ENCODE peak calls at places on chromosomes 2 and 18, in nine cellular contexts. One of them, this sample, is unnamed.

GRCh38 chr2:46309052-46309953 is 12.1 kb downstream of the EPAS1 start:
- DNase-seq in A549: no peak
- DNase-seq in K562: no peak
- DNase-seq in dorsolateral prefrontal cortex: no peak
- DNase-seq in gastrocnemius medialis: no peak
- DNase-seq in neural progenitor cell: no peak
- DNase-seq in kidney: no peak
- DNase-seq in ovary: no peak
- DNase-seq in GM12878: no peak
- DNase-seq in this sample: peak

GRCh38 chr2:120346667-120347358 is 877 bp downstream of the INHBB start:
- DNase-seq in A549: no peak
- DNase-seq in K562: no peak
- DNase-seq in dorsolateral prefrontal cortex: peak
- DNase-seq in gastrocnemius medialis: no peak
- DNase-seq in neural progenitor cell: peak
- DNase-seq in kidney: peak
- DNase-seq in ovary: peak
- DNase-seq in GM12878: no peak
- DNase-seq in this sample: peak

GRCh38 chr2:165539985-165540384 is 70.5 kb downstream of the CSRNP3 start:
- DNase-seq in A549: no peak
- DNase-seq in K562: no peak
- DNase-seq in dorsolateral prefrontal cortex: no peak
- DNase-seq in gastrocnemius medialis: no peak
- DNase-seq in neural progenitor cell: no peak
- DNase-seq in kidney: no peak
- DNase-seq in ovary: no peak
- DNase-seq in GM12878: no peak
- DNase-seq in this sample: no peak

GRCh38 chr2:119174216-119174992 is 15.9 kb upstream of the C1QL2 start:
- DNase-seq in A549: peak
- DNase-seq in K562: peak
- DNase-seq in dorsolateral prefrontal cortex: no peak
- DNase-seq in gastrocnemius medialis: no peak
- DNase-seq in neural progenitor cell: peak
- DNase-seq in kidney: no peak
- DNase-seq in ovary: no peak
- DNase-seq in GM12878: no peak
- DNase-seq in this sample: peak

GRCh38 chr2:164189851-164190250 is 431.4 kb downstream of the GRB14 start:
- DNase-seq in A549: no peak
- DNase-seq in K562: no peak
- DNase-seq in dorsolateral prefrontal cortex: no peak
- DNase-seq in gastrocnemius medialis: no peak
- DNase-seq in neural progenitor cell: no peak
- DNase-seq in kidney: no peak
- DNase-seq in ovary: no peak
- DNase-seq in GM12878: no peak
- DNase-seq in this sample: no peak

GRCh38 chr2:19818039-19818438 is 83.7 kb downstream of the TTC32 start:
- DNase-seq in A549: no peak
- DNase-seq in K562: no peak
- DNase-seq in dorsolateral prefrontal cortex: no peak
- DNase-seq in gastrocnemius medialis: no peak
- DNase-seq in neural progenitor cell: no peak
- DNase-seq in kidney: no peak
- DNase-seq in ovary: no peak
- DNase-seq in GM12878: no peak
- DNase-seq in this sample: no peak

GRCh38 chr2:10362898-10363195 is 60.1 kb downstream of the HPCAL1 start:
- DNase-seq in A549: no peak
- DNase-seq in K562: no peak
- DNase-seq in dorsolateral prefrontal cortex: no peak
- DNase-seq in gastrocnemius medialis: no peak
- DNase-seq in neural progenitor cell: no peak
- DNase-seq in kidney: no peak
- DNase-seq in ovary: no peak
- DNase-seq in GM12878: no peak
- DNase-seq in this sample: no peak

GRCh38 chr2:20449501-20450200 is 2.8 kb downstream of the RHOB start:
- DNase-seq in A549: peak
- DNase-seq in K562: no peak
- DNase-seq in dorsolateral prefrontal cortex: no peak
- DNase-seq in gastrocnemius medialis: peak
- DNase-seq in neural progenitor cell: no peak
- DNase-seq in kidney: peak
- DNase-seq in ovary: no peak
- DNase-seq in GM12878: no peak
- DNase-seq in this sample: no peak

GRCh38 chr18:75544496-75544895 is 117.0 kb upstream of the SMIM21 start:
- DNase-seq in A549: no peak
- DNase-seq in K562: no peak
- DNase-seq in dorsolateral prefrontal cortex: no peak
- DNase-seq in gastrocnemius medialis: no peak
- DNase-seq in neural progenitor cell: no peak
- DNase-seq in kidney: no peak
- DNase-seq in ovary: no peak
- DNase-seq in GM12878: no peak
- DNase-seq in this sample: peak

GRCh38 chr18:35582310-35582682 is 756 bp downstream of the GALNT1 start:
- DNase-seq in A549: no peak
- DNase-seq in K562: peak
- DNase-seq in dorsolateral prefrontal cortex: no peak
- DNase-seq in gastrocnemius medialis: no peak
- DNase-seq in neural progenitor cell: no peak
- DNase-seq in kidney: no peak
- DNase-seq in ovary: no peak
- DNase-seq in GM12878: no peak
- DNase-seq in this sample: no peak

GRCh38 chr2:44836174-44836573 is 105.3 kb upstream of the SIX3 start:
- DNase-seq in A549: no peak
- DNase-seq in K562: no peak
- DNase-seq in dorsolateral prefrontal cortex: no peak
- DNase-seq in gastrocnemius medialis: no peak
- DNase-seq in neural progenitor cell: no peak
- DNase-seq in kidney: no peak
- DNase-seq in ovary: no peak
- DNase-seq in GM12878: peak
- DNase-seq in this sample: no peak

GRCh38 chr18:68925268-68925667 is 127.4 kb downstream of the CCDC102B start:
- DNase-seq in A549: no peak
- DNase-seq in K562: no peak
- DNase-seq in dorsolateral prefrontal cortex: no peak
- DNase-seq in gastrocnemius medialis: no peak
- DNase-seq in neural progenitor cell: peak
- DNase-seq in kidney: no peak
- DNase-seq in ovary: no peak
- DNase-seq in GM12878: no peak
- DNase-seq in this sample: peak
- TF ChIP-seq CTCF in A549: no peak
- TF ChIP-seq CTCF in K562: no peak
- TF ChIP-seq CTCF in dorsolateral prefrontal cortex: no peak
- TF ChIP-seq CTCF in gastrocnemius medialis: no peak
- TF ChIP-seq CTCF in neural progenitor cell: peak
- TF ChIP-seq CTCF in kidney: peak
- TF ChIP-seq CTCF in ovary: no peak
- TF ChIP-seq CTCF in GM12878: peak
- TF ChIP-seq CTCF in this sample: peak

DNA sequence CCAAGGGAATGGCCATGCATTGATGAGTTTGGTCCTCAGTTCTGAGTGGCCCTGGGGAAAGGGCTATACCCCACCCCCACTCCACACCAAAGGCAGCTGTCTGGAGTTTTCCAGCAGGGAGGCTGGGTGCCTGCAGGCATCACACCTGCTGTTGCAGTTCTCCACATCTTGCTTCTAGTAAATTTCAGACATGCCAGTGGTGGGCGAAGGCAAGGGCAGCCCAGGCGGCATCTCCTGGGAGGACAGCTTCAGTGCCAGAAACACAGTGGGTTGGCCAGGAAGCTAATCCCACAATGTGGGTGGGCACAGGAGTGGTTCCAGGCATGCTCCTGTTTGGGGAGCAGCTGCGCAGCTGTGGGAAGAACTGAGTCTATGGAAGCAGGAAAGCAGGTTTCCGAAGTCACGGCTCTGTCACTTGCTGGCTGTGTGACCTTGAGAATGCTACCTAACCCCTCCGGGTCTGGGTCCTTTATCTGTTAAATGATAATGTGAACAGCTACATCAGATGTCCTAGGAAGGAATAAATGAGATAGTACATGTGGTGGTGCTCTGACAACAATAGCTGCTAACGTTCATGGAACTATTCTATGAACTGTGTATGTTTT is 84.6 kb upstream of the SPTBN1 start:
- DNase-seq in A549: no peak
- DNase-seq in K562: no peak
- DNase-seq in dorsolateral prefrontal cortex: peak
- DNase-seq in gastrocnemius medialis: no peak
- DNase-seq in neural progenitor cell: no peak
- DNase-seq in kidney: no peak
- DNase-seq in ovary: no peak
- DNase-seq in GM12878: no peak
- DNase-seq in this sample: no peak
- H3K4me3 ChIP-seq in A549: no peak
- H3K4me3 ChIP-seq in K562: no peak
- H3K4me3 ChIP-seq in dorsolateral prefrontal cortex: no peak
- H3K4me3 ChIP-seq in gastrocnemius medialis: no peak
- H3K4me3 ChIP-seq in neural progenitor cell: no peak
- H3K4me3 ChIP-seq in kidney: no peak
- H3K4me3 ChIP-seq in ovary: no peak
- H3K4me3 ChIP-seq in GM12878: no peak
- H3K4me3 ChIP-seq in this sample: no peak

DNA sequence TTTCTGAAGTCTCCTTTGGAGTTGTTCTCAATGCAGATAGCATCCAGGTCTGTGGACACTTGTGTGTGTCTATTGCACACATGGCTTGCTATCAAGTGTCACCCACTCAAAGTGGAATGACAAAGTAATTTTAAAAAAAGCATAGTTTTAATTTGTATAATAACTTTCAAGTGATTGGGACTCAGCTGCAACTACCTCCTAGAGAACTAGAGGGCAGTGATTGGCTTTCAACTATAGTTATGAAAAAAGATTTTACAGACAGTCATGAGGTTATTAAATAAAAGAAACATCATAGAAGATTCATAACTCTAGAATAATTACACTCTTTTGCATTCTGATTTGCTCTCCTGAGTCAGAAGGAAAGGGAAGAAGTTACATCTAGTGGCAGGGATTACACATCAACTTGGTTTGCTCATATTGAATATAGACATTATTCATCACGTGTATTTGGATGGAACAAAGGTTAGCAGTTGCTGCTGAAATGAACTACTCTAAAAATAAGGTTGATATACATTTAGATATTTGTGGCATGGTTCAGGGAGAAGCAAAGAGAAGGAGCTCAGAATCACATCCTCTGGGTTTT is 4.7 kb downstream of the GPR39 start:
- DNase-seq in A549: no peak
- DNase-seq in K562: no peak
- DNase-seq in dorsolateral prefrontal cortex: no peak
- DNase-seq in gastrocnemius medialis: no peak
- DNase-seq in neural progenitor cell: no peak
- DNase-seq in kidney: no peak
- DNase-seq in ovary: no peak
- DNase-seq in GM12878: no peak
- DNase-seq in this sample: peak
- TF ChIP-seq CTCF in A549: no peak
- TF ChIP-seq CTCF in K562: no peak
- TF ChIP-seq CTCF in dorsolateral prefrontal cortex: no peak
- TF ChIP-seq CTCF in gastrocnemius medialis: no peak
- TF ChIP-seq CTCF in neural progenitor cell: no peak
- TF ChIP-seq CTCF in kidney: no peak
- TF ChIP-seq CTCF in ovary: no peak
- TF ChIP-seq CTCF in GM12878: no peak
- TF ChIP-seq CTCF in this sample: no peak

DNA sequence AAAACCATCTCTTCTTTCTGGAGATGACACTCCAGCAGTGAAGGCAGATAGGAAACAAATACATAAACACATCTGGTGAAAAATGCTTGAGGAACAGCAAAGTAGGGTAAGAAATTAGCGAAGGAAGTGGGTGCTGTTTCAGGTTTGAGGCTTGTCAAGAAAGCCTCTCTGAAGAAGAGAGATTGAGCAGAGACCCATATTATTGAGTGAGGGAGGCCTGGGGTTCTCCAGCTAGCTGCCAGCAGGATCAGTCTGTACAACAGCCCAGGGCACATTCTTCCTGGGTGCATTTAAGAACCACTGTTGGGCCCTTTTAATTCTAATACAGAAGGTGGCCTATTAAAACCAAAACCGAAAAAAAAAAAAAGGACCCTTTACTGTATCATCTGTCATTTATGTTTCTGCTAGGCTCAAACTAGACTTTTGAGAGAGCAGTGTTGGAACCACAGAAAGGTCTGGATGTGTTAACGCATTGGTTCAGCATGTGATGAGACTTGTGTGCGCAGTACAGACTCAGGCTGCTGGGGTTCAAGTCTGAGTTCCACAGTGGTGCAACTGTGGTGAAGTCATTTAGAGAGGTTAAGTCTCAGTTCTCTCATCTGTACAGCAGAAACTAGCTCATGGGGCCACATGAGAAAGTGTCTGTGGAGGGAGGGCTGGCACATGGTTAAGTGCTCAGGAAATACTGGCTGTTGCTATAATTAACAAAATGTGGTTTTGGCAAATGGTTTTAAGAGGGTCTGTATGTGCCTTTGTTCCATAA is 28.9 kb downstream of the MGAT5 start:
- DNase-seq in A549: no peak
- DNase-seq in K562: no peak
- DNase-seq in dorsolateral prefrontal cortex: no peak
- DNase-seq in gastrocnemius medialis: no peak
- DNase-seq in neural progenitor cell: no peak
- DNase-seq in kidney: no peak
- DNase-seq in ovary: no peak
- DNase-seq in GM12878: peak
- DNase-seq in this sample: no peak
- H3K4me3 ChIP-seq in A549: no peak
- H3K4me3 ChIP-seq in K562: no peak
- H3K4me3 ChIP-seq in dorsolateral prefrontal cortex: no peak
- H3K4me3 ChIP-seq in gastrocnemius medialis: no peak
- H3K4me3 ChIP-seq in neural progenitor cell: no peak
- H3K4me3 ChIP-seq in kidney: no peak
- H3K4me3 ChIP-seq in ovary: no peak
- H3K4me3 ChIP-seq in GM12878: peak
- H3K4me3 ChIP-seq in this sample: no peak